ENCODE peak calls at places on chromosomes 1 and 21, in four cellular contexts. W is endodermal cell, L is HCT116, H is IMR-90. F is an unnamed sample.

GRCh38 chr1:233530665-233531386 is 83.1 kb upstream of the KCNK1 start:
- DNase-seq in W (no peak), H (no peak), L (no peak), F (no peak)

GRCh38 chr1:201025571-201026002 is 2.1 kb upstream of the KIF21B start:
- DNase-seq in H (peak; percentile 79), L (no peak), W (peak; percentile 85), F (peak; percentile 30)

GRCh38 chr1:170332801-170333200 is 187.0 kb downstream of the NTMT2 start:
- DNase-seq in L (no peak), W (no peak), H (no peak), F (no peak)

GRCh38 chr1:171884475-171884874 is 43.2 kb downstream of the DNM3 start:
- DNase-seq in H (no peak), W (no peak), L (no peak), F (no peak)

GRCh38 chr21:33042812-33043211 is 17.1 kb downstream of the OLIG2 start:
- DNase-seq in L (peak; percentile 50), W (no peak), H (peak; percentile 97), F (peak; percentile 92)

GRCh38 chr1:230149751-230150584 is 82.9 kb downstream of the GALNT2 start:
- DNase-seq in W (no peak), H (peak; percentile 32), L (no peak), F (no peak)

GRCh38 chr1:9281907-9282306 is 10.8 kb upstream of the SPSB1 start:
- DNase-seq in W (no peak), H (no peak), L (no peak), F (no peak)

GRCh38 chr1:230232352-230232751 is 165.3 kb downstream of the GALNT2 start:
- DNase-seq in L (no peak), W (peak; percentile 73), H (peak; percentile 10), F (peak; percentile 46)

GRCh38 chr1:108953452-108953851 is 9.8 kb downstream of the CLCC1 start:
- DNase-seq in H (no peak), L (no peak), W (no peak), F (no peak)

GRCh38 chr1:224430511-224431113 is 4.0 kb downstream of the WDR26 start:
- DNase-seq in L (no peak), H (peak; percentile 76), W (no peak), F (peak; percentile 67)

GRCh38 chr1:206826409-206826808 is 39.0 kb upstream of the IL20 start:
- DNase-seq in L (no peak), W (no peak), H (no peak), F (no peak)

GRCh38 chr1:28062806-28063205 is 25.6 kb downstream of the EYA3 start:
- DNase-seq in W (no peak), H (no peak), L (no peak), F (peak; percentile 62)

GRCh38 chr1:212621830-212622315 is 13.3 kb downstream of the ATF3 start:
- DNase-seq in L (no peak), W (no peak), H (no peak), F (no peak)

GRCh38 chr21:32757804-32758203 is 13.8 kb downstream of the PAXBP1 start:
- DNase-seq in H (no peak), W (no peak), L (no peak), F (no peak)

GRCh38 chr1:84255586-84255985 is 45.9 kb upstream of the SAMD13 start:
- DNase-seq in W (no peak), L (no peak), H (no peak), F (no peak)

GRCh38 chr1:17359808-17360207 is 12.2 kb upstream of the PADI6 start:
- DNase-seq in W (no peak), H (no peak), L (no peak), F (no peak)

GRCh38 chr1:221663321-221663720 is 78.6 kb downstream of the DUSP10 start:
- DNase-seq in W (no peak), H (peak; percentile 58), L (no peak), F (peak; percentile 11)

GRCh38 chr1:36773827-36774541 is 260.3 kb downstream of the GRIK3 start:
- DNase-seq in H (no peak), L (no peak), W (no peak), F (no peak)

GRCh38 chr1:221035680-221036153 is 156.5 kb downstream of the HLX start:
- DNase-seq in H (peak; percentile 74), L (no peak), W (no peak), F (peak; percentile 45)

GRCh38 chr21:34615487-34615814 is 538 bp upstream of the RCAN1 start:
- DNase-seq in W (no peak), L (no peak), H (no peak), F (no peak)

GRCh38 chr1:198651685-198652400 is 13.0 kb downstream of the PTPRC start:
- DNase-seq in H (no peak), L (no peak), W (no peak), F (no peak)

GRCh38 chr1:115051850-115052249 is 22.2 kb downstream of the TSHB start:
- DNase-seq in L (no peak), H (no peak), W (no peak), F (no peak)

GRCh38 chr1:152419917-152420316 is 5.9 kb upstream of the CRNN start:
- DNase-seq in W (no peak), L (no peak), H (no peak), F (no peak)

GRCh38 chr1:205595435-205595834 is 36.4 kb downstream of the ELK4 start:
- DNase-seq in W (no peak), L (no peak), H (no peak), F (no peak)

GRCh38 chr1:221100196-221100950 is 221.1 kb downstream of the HLX start:
- DNase-seq in L (no peak), H (peak; percentile 86), W (no peak), F (peak; percentile 44)

GRCh38 chr21:31911138-31911907 is 38.5 kb downstream of the HUNK start:
- DNase-seq in W (peak; percentile 49), H (peak; percentile 86), L (no peak), F (no peak)

GRCh38 chr1:15764269-15764764 is 5.7 kb downstream of the FBLIM1 start:
- DNase-seq in W (no peak), L (no peak), H (no peak), F (no peak)

GRCh38 chr1:47424336-47424982 is 8.4 kb downstream of the FOXE3 start:
- DNase-seq in W (peak; percentile 93), L (peak; percentile 63), H (peak; percentile 67), F (peak; percentile 39)

GRCh38 chr1:246600579-246600978 is 34.3 kb downstream of the CNST start:
- DNase-seq in W (no peak), H (no peak), L (no peak), F (no peak)

GRCh38 chr21:44818636-44819011 is 762 bp upstream of the SUMO3 start:
- DNase-seq in H (no peak), L (no peak), W (no peak), F (no peak)

GRCh38 chr1:181112071-181112929 is 23.8 kb downstream of the IER5 start:
- DNase-seq in W (peak; percentile 72), H (peak; percentile 100), L (peak; percentile 96), F (peak; percentile 95)

GRCh38 chr21:37532868-37533780 is 166.6 kb downstream of the DYRK1A start:
- DNase-seq in W (peak; percentile 78), L (peak; percentile 47), H (peak; percentile 61), F (peak; percentile 48)

GRCh38 chr1:22105611-22106207 is 37.2 kb downstream of the WNT4 start:
- DNase-seq in H (peak; percentile 69), W (no peak), L (peak; percentile 29), F (peak; percentile 27)

DNA sequence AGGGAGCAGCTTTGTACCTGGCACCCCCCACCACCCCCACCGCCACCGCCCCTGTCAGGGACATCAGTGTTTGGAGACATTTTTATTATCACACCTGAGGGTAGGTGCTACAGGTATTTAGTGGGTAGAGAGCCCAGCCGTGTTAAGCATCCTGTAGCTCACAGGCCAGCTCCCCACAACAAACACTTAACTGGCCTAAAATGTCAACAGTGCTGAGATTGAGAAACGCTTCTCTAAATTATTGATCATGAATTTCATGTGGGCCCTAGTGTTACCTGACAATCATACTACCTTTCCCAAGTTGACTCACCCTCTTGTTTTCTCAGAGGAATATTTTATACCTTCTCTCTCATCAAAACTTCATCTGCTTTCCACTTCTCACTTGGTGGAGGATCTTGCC is 21.4 kb downstream of the ELF3 start:
- DNase-seq in H (no peak), L (no peak), W (no peak), F (no peak)
- H3K27ac ChIP-seq in H (no peak overlapping the region), L (no peak overlapping the region), W (no peak overlapping the region), F (no peak overlapping the region)

GRCh38 chr1:19465650-19466049 is 19.7 kb downstream of the CAPZB start:
- DNase-seq in W (no peak), L (no peak), H (no peak), F (no peak)

GRCh38 chr1:19462781-19463180 is 22.6 kb downstream of the CAPZB start:
- DNase-seq in L (no peak), H (no peak), W (no peak), F (no peak)

GRCh38 chr1:19461352-19461645 is 24.0 kb downstream of the CAPZB start:
- DNase-seq in L (no peak), W (peak; percentile 75), H (no peak), F (no peak)

GRCh38 chr1:19465123-19465522 is 20.2 kb downstream of the CAPZB start:
- DNase-seq in W (no peak), L (no peak), H (peak; percentile 61), F (no peak)

DNA sequence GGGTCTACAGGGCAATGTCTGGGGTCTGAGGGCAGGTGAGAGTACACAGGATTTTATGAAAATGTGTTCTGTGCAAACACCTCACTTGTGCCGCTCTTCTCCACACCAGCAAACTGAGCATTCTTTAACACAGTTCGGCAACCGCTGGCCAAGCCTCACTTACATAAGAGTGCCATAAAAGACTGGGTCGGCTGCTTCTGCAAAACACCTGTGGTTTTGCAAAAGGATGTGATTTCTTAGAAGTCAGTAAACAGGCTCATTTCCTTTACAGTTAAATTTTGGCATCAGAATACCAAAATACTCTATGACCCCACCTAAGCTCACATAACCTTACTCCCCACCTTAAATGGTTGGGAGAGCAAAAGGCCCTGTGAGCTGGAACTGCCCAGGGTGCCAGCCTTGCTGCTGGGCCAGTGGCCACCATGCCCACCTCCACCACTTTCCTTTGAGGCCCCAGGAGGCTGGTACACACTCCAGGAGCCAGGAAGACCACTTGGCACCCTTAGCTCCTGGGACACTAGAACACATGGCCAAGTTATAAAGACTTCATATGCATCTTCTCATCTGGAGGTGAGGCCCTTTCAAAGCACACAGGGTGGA is 22.0 kb downstream of the CAPZB start:
- DNase-seq in W (peak; percentile 39), H (no peak), L (no peak), F (no peak)
- H3K27ac ChIP-seq in W (no peak overlapping the region), H (no peak overlapping the region), L (no peak overlapping the region), F (no peak overlapping the region)

DNA sequence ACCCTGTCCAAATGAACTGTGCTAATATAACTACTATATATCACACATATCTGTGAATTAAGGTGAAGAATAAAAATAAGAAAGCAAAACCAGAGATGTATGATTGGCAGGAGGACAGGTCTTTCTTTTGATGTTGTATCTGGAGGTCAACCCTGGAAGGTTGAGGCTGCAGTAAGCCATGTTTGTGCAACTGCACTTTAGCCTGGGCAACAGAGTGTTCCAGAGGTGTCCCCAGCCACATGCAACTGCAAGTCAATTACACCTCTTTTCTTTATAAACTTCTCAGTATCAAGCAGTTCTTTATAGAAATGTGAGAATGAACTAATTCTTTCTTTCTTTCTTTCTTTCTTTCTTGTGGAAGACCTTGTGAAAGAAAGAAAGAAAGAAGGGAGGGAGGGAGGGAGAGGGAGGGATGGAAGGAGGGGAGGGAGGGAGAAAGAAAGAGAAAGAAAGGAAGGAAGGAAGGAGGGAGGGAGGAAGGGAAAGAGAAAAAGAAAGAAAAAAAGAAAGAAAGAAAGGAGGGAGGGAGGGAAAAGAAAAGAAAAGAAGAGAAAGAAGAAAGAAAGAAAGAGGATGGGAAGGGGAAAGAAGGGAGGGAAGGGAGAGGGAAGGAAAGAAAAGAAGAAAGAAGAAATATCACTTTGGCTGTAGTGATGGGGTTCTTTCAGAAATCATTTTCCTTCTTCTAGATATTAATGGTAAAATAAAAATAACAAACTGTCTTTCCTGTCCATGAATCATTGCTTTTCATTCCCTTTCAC is 54.0 kb upstream of the S1PR1 start:
- DNase-seq in H (no peak), W (no peak), L (no peak), F (no peak)
- H3K27ac ChIP-seq in H (no peak overlapping the region), W (no peak overlapping the region), L (no peak overlapping the region), F (peak overlapping the region; percentile 15)

GRCh38 chr1:187696092-187696491 is 867.3 kb downstream of the PLA2G4A start:
- DNase-seq in W (no peak), L (no peak), H (peak; percentile 39), F (no peak)
- H3K27ac ChIP-seq in W (no peak overlapping the region), L (no peak overlapping the region), H (no peak overlapping the region), F (no peak overlapping the region)

F was measured in brain microvascular endothelial cell.